ENCODE peak calls at places on chromosomes 16 and 17, in nine cellular contexts. One of them, this sample, is unnamed.

GRCh38 chr17:332558-333322 is 19.9 kb downstream of the RPH3AL start:
- DNase-seq in AG10803: peak; percentile 67
- DNase-seq in kidney: peak; percentile 82
- DNase-seq in left ventricle myocardium inferior: no peak
- DNase-seq in NCI-H1092: no peak
- DNase-seq in C1 segment of cervical spinal cord: no peak
- DNase-seq in SK-N-SH: no peak
- DNase-seq in GM23248: peak; percentile 61
- DNase-seq in GM19239: no peak
- DNase-seq in this sample: no peak

GRCh38 chr16:29943846-29944669 is 17.8 kb upstream of the TMEM219 start:
- DNase-seq in SK-N-SH: no peak
- DNase-seq in NCI-H1092: no peak
- DNase-seq in GM19239: no peak
- DNase-seq in AG10803: peak; percentile 98
- DNase-seq in C1 segment of cervical spinal cord: no peak
- DNase-seq in kidney: no peak
- DNase-seq in GM23248: peak; percentile 98
- DNase-seq in left ventricle myocardium inferior: no peak
- DNase-seq in this sample: peak; percentile 66

GRCh38 chr17:54967621-54968258 is 714 bp downstream of the COX11 start:
- DNase-seq in left ventricle myocardium inferior: no peak
- DNase-seq in GM23248: peak; percentile 66
- DNase-seq in AG10803: peak; percentile 26
- DNase-seq in NCI-H1092: no peak
- DNase-seq in C1 segment of cervical spinal cord: no peak
- DNase-seq in SK-N-SH: peak; percentile 37
- DNase-seq in kidney: no peak
- DNase-seq in GM19239: no peak
- DNase-seq in this sample: no peak

GRCh38 chr17:15475620-15476354 is 8.4 kb upstream of the CDRT4 start:
- DNase-seq in SK-N-SH: no peak
- DNase-seq in kidney: no peak
- DNase-seq in AG10803: peak; percentile 88
- DNase-seq in left ventricle myocardium inferior: no peak
- DNase-seq in GM23248: peak; percentile 84
- DNase-seq in GM19239: no peak
- DNase-seq in NCI-H1092: no peak
- DNase-seq in C1 segment of cervical spinal cord: no peak
- DNase-seq in this sample: no peak

GRCh38 chr16:1288813-1289479 is 20.5 kb upstream of the UBE2I start:
- DNase-seq in GM23248: no peak
- DNase-seq in kidney: no peak
- DNase-seq in AG10803: no peak
- DNase-seq in C1 segment of cervical spinal cord: no peak
- DNase-seq in left ventricle myocardium inferior: no peak
- DNase-seq in SK-N-SH: no peak
- DNase-seq in GM19239: no peak
- DNase-seq in NCI-H1092: no peak
- DNase-seq in this sample: no peak

GRCh38 chr17:35871415-35871814 is 2.7 kb upstream of the HEATR9 start:
- DNase-seq in kidney: no peak
- DNase-seq in left ventricle myocardium inferior: no peak
- DNase-seq in C1 segment of cervical spinal cord: no peak
- DNase-seq in SK-N-SH: no peak
- DNase-seq in AG10803: no peak
- DNase-seq in GM19239: no peak
- DNase-seq in GM23248: no peak
- DNase-seq in NCI-H1092: no peak
- DNase-seq in this sample: no peak

GRCh38 chr17:31680126-31680525 is 178.9 kb downstream of the COPRS start:
- DNase-seq in C1 segment of cervical spinal cord: no peak
- DNase-seq in SK-N-SH: no peak
- DNase-seq in kidney: no peak
- DNase-seq in AG10803: no peak
- DNase-seq in GM19239: no peak
- DNase-seq in GM23248: no peak
- DNase-seq in left ventricle myocardium inferior: no peak
- DNase-seq in NCI-H1092: no peak
- DNase-seq in this sample: no peak

GRCh38 chr17:18968945-18969887 is 17.3 kb downstream of the SLC5A10 start:
- DNase-seq in NCI-H1092: no peak
- DNase-seq in SK-N-SH: no peak
- DNase-seq in GM23248: peak; percentile 87
- DNase-seq in kidney: no peak
- DNase-seq in left ventricle myocardium inferior: no peak
- DNase-seq in AG10803: no peak
- DNase-seq in C1 segment of cervical spinal cord: no peak
- DNase-seq in GM19239: no peak
- DNase-seq in this sample: no peak

GRCh38 chr17:43169561-43170139 is 1.4 kb upstream of the NBR1 start:
- DNase-seq in NCI-H1092: no peak
- DNase-seq in GM19239: no peak
- DNase-seq in SK-N-SH: peak; percentile 49
- DNase-seq in GM23248: peak; percentile 83
- DNase-seq in left ventricle myocardium inferior: peak; percentile 19
- DNase-seq in kidney: peak; percentile 71
- DNase-seq in AG10803: peak; percentile 44
- DNase-seq in C1 segment of cervical spinal cord: no peak
- DNase-seq in this sample: no peak

GRCh38 chr17:67212716-67213417 is 32.1 kb downstream of the HELZ start:
- DNase-seq in C1 segment of cervical spinal cord: no peak
- DNase-seq in left ventricle myocardium inferior: no peak
- DNase-seq in GM23248: peak; percentile 76
- DNase-seq in GM19239: no peak
- DNase-seq in SK-N-SH: no peak
- DNase-seq in AG10803: peak; percentile 78
- DNase-seq in kidney: no peak
- DNase-seq in NCI-H1092: no peak
- DNase-seq in this sample: no peak

GRCh38 chr16:86222541-86222940 is 287.8 kb upstream of the FOXF1 start:
- DNase-seq in kidney: peak; percentile 28
- DNase-seq in GM23248: peak; percentile 61
- DNase-seq in NCI-H1092: no peak
- DNase-seq in GM19239: no peak
- DNase-seq in C1 segment of cervical spinal cord: no peak
- DNase-seq in SK-N-SH: no peak
- DNase-seq in AG10803: peak; percentile 56
- DNase-seq in left ventricle myocardium inferior: no peak
- DNase-seq in this sample: no peak

GRCh38 chr17:38868095-38868967 is 1.5 kb upstream of the LASP1 start:
- DNase-seq in kidney: peak; percentile 92
- DNase-seq in C1 segment of cervical spinal cord: peak; percentile 58
- DNase-seq in left ventricle myocardium inferior: peak; percentile 77
- DNase-seq in GM23248: peak; percentile 59
- DNase-seq in AG10803: peak; percentile 55
- DNase-seq in SK-N-SH: no peak
- DNase-seq in NCI-H1092: no peak
- DNase-seq in GM19239: no peak
- DNase-seq in this sample: peak; percentile 65

GRCh38 chr16:85310868-85311585 is 198.8 kb upstream of the CIBAR2 start:
- DNase-seq in left ventricle myocardium inferior: peak; percentile 37
- DNase-seq in GM23248: no peak
- DNase-seq in GM19239: no peak
- DNase-seq in SK-N-SH: no peak
- DNase-seq in C1 segment of cervical spinal cord: peak; percentile 28
- DNase-seq in AG10803: no peak
- DNase-seq in NCI-H1092: no peak
- DNase-seq in kidney: no peak
- DNase-seq in this sample: no peak

GRCh38 chr16:55480228-55480655 is 1.2 kb downstream of the MMP2 start:
- DNase-seq in NCI-H1092: no peak
- DNase-seq in SK-N-SH: peak; percentile 84
- DNase-seq in left ventricle myocardium inferior: peak; percentile 90
- DNase-seq in kidney: peak; percentile 94
- DNase-seq in AG10803: peak; percentile 96
- DNase-seq in GM19239: no peak
- DNase-seq in C1 segment of cervical spinal cord: peak; percentile 50
- DNase-seq in GM23248: peak; percentile 98
- DNase-seq in this sample: no peak

GRCh38 chr16:76376988-76377387 is 99.8 kb downstream of the CNTNAP4 start:
- DNase-seq in GM23248: no peak
- DNase-seq in kidney: no peak
- DNase-seq in left ventricle myocardium inferior: no peak
- DNase-seq in SK-N-SH: no peak
- DNase-seq in AG10803: no peak
- DNase-seq in C1 segment of cervical spinal cord: no peak
- DNase-seq in GM19239: no peak
- DNase-seq in NCI-H1092: no peak
- DNase-seq in this sample: no peak

GRCh38 chr17:66214893-66215528 is 14.2 kb downstream of the APOH start:
- DNase-seq in NCI-H1092: peak; percentile 70
- DNase-seq in GM23248: no peak
- DNase-seq in left ventricle myocardium inferior: no peak
- DNase-seq in SK-N-SH: no peak
- DNase-seq in AG10803: no peak
- DNase-seq in GM19239: no peak
- DNase-seq in C1 segment of cervical spinal cord: no peak
- DNase-seq in kidney: no peak
- DNase-seq in this sample: peak; percentile 65

GRCh38 chr17:38967290-38967738 is at the start of gene FBXO47:
- DNase-seq in GM19239: peak; percentile 24
- DNase-seq in left ventricle myocardium inferior: peak; percentile 94
- DNase-seq in GM23248: peak; percentile 98
- DNase-seq in kidney: peak; percentile 97
- DNase-seq in NCI-H1092: no peak
- DNase-seq in AG10803: peak; percentile 90
- DNase-seq in SK-N-SH: no peak
- DNase-seq in C1 segment of cervical spinal cord: peak; percentile 84
- DNase-seq in this sample: no peak

GRCh38 chr17:39607057-39607850 is 466 bp downstream of the NEUROD2 start:
- DNase-seq in left ventricle myocardium inferior: no peak
- DNase-seq in GM23248: no peak
- DNase-seq in AG10803: no peak
- DNase-seq in kidney: no peak
- DNase-seq in C1 segment of cervical spinal cord: no peak
- DNase-seq in GM19239: no peak
- DNase-seq in NCI-H1092: no peak
- DNase-seq in SK-N-SH: no peak
- DNase-seq in this sample: no peak

GRCh38 chr17:29007456-29008455 is 1.9 kb upstream of the SEZ6 start:
- DNase-seq in NCI-H1092: no peak
- DNase-seq in SK-N-SH: no peak
- DNase-seq in left ventricle myocardium inferior: no peak
- DNase-seq in C1 segment of cervical spinal cord: no peak
- DNase-seq in GM19239: no peak
- DNase-seq in GM23248: peak; percentile 77
- DNase-seq in kidney: no peak
- DNase-seq in AG10803: peak; percentile 17
- DNase-seq in this sample: peak; percentile 26

GRCh38 chr17:57459286-57459915 is 203.1 kb downstream of the MSI2 start:
- DNase-seq in AG10803: no peak
- DNase-seq in SK-N-SH: no peak
- DNase-seq in NCI-H1092: no peak
- DNase-seq in GM19239: no peak
- DNase-seq in left ventricle myocardium inferior: no peak
- DNase-seq in C1 segment of cervical spinal cord: no peak
- DNase-seq in kidney: no peak
- DNase-seq in GM23248: peak; percentile 60
- DNase-seq in this sample: no peak

GRCh38 chr16:85296859-85297698 is 184.8 kb upstream of the CIBAR2 start:
- DNase-seq in kidney: no peak
- DNase-seq in GM19239: peak; percentile 62
- DNase-seq in AG10803: peak; percentile 29
- DNase-seq in GM23248: peak; percentile 59
- DNase-seq in left ventricle myocardium inferior: no peak
- DNase-seq in SK-N-SH: peak; percentile 72
- DNase-seq in NCI-H1092: peak; percentile 27
- DNase-seq in C1 segment of cervical spinal cord: peak; percentile 48
- DNase-seq in this sample: no peak

GRCh38 chr17:19286751-19287341 is 49.7 kb downstream of the EPN2 start:
- DNase-seq in C1 segment of cervical spinal cord: no peak
- DNase-seq in AG10803: no peak
- DNase-seq in kidney: no peak
- DNase-seq in SK-N-SH: no peak
- DNase-seq in left ventricle myocardium inferior: no peak
- DNase-seq in GM23248: no peak
- DNase-seq in NCI-H1092: no peak
- DNase-seq in GM19239: no peak
- DNase-seq in this sample: no peak

GRCh38 chr17:60640503-60640902 is 37.1 kb upstream of the BCAS3 start:
- DNase-seq in NCI-H1092: no peak
- DNase-seq in kidney: no peak
- DNase-seq in C1 segment of cervical spinal cord: no peak
- DNase-seq in SK-N-SH: no peak
- DNase-seq in GM23248: peak; percentile 46
- DNase-seq in left ventricle myocardium inferior: no peak
- DNase-seq in AG10803: peak; percentile 17
- DNase-seq in GM19239: no peak
- DNase-seq in this sample: no peak